ENCODE peak calls at places on chromosomes 5 and 9, in ten cellular contexts. G is mesenchymal stem cell; J is neural progenitor cell; Q is epithelial cell of prostate; C is fibroblast of the aortic adventitia; P is brain pericyte; N is HCEC 1CT; M is left cardiac atrium; Y is GM23338; X is activated T-cell treated with anti-CD3 and anti-CD28 coated beads, Interleukin-2, amount 50 U/mL, for 72 hours. Z is an unnamed sample.

GRCh38 chr5:141100243-141100805 is at the start of gene PCDHB3:
- DNase-seq in G (peak; percentile 38), J (no peak), Q (no peak), C (peak; percentile 15), P (no peak), N (no peak), M (peak; percentile 69), Y (peak; percentile 96), X (peak; percentile 58), Z (peak; percentile 24)

GRCh38 chr5:82387041-82387818 is 109.1 kb upstream of the RPS23 start:
- DNase-seq in G (peak; percentile 26), J (no peak), Q (no peak), C (peak; percentile 78), P (peak; percentile 57), N (no peak), M (peak; percentile 52), Y (no peak), X (no peak), Z (no peak)

GRCh38 chr5:65774346-65774745 is 52.3 kb downstream of the NLN start:
- DNase-seq in G (peak; percentile 78), J (no peak), Q (peak; percentile 67), C (peak; percentile 59), P (no peak), N (peak; percentile 61), M (no peak), Y (no peak), X (peak; percentile 6), Z (no peak)

GRCh38 chr5:79242242-79243039 is 6.5 kb downstream of the JMY start:
- DNase-seq in G (no peak), J (no peak), Q (no peak), C (no peak), P (no peak), N (no peak), M (no peak), Y (no peak), X (no peak), Z (no peak)

GRCh38 chr5:107894361-107894760 is 223.6 kb upstream of the EFNA5 start:
- DNase-seq in G (peak; percentile 11), J (no peak), Q (no peak), C (peak; percentile 33), P (no peak), N (peak; percentile 71), M (no peak), Y (no peak), X (no peak), Z (no peak)

GRCh38 chr5:177336112-177336511 is 15.4 kb downstream of the LMAN2 start:
- DNase-seq in G (peak; percentile 13), J (peak; percentile 25), Q (no peak), C (no peak), P (no peak), N (peak; percentile 9), M (no peak), Y (peak; percentile 49), X (peak; percentile 63), Z (no peak)

GRCh38 chr9:87075537-87075936 is 128.2 kb upstream of the GAS1 start:
- DNase-seq in G (no peak), J (no peak), Q (no peak), C (no peak), P (no peak), N (no peak), M (no peak), Y (peak; percentile 63), X (no peak), Z (no peak)

GRCh38 chr9:95570646-95571045 is 53.9 kb upstream of the PTCH1 start:
- DNase-seq in G (peak; percentile 15), J (no peak), Q (no peak), C (no peak), P (no peak), N (no peak), M (no peak), Y (peak; percentile 34), X (no peak), Z (no peak)

GRCh38 chr9:16318516-16319060 is 551.9 kb downstream of the BNC2 start:
- DNase-seq in G (no peak), J (no peak), Q (no peak), C (no peak), P (no peak), N (no peak), M (no peak), Y (no peak), X (no peak), Z (no peak)

GRCh38 chr9:136545966-136546696 is at the start of gene NOTCH1:
- DNase-seq in G (peak; percentile 95), J (peak; percentile 92), Q (peak; percentile 83), C (peak; percentile 84), P (no peak), N (peak; percentile 86), M (peak; percentile 95), Y (peak; percentile 87), X (peak; percentile 92), Z (peak; percentile 49)

GRCh38 chr5:6837519-6838110 is 124.4 kb downstream of the TENT4A start:
- DNase-seq in G (no peak), J (no peak), Q (no peak), C (no peak), P (no peak), N (no peak), M (no peak), Y (peak; percentile 57), X (peak; percentile 28), Z (peak; percentile 29)

GRCh38 chr9:103816146-103816545 is 278.0 kb upstream of the SMC2 start:
- DNase-seq in G (no peak), J (no peak), Q (no peak), C (no peak), P (no peak), N (no peak), M (no peak), Y (no peak), X (no peak), Z (no peak)

GRCh38 chr5:125277494-125278154 is 531.2 kb upstream of the ZNF608 start:
- DNase-seq in G (peak; percentile 67), J (no peak), Q (peak; percentile 73), C (peak; percentile 90), P (no peak), N (peak; percentile 91), M (no peak), Y (no peak), X (no peak), Z (no peak)

GRCh38 chr5:93653716-93654115 is 70.7 kb downstream of the NR2F1 start:
- DNase-seq in G (no peak), J (no peak), Q (no peak), C (no peak), P (no peak), N (no peak), M (no peak), Y (no peak), X (no peak), Z (no peak)

GRCh38 chr9:123368481-123369153 is 12.6 kb downstream of the CRB2 start:
- DNase-seq in G (no peak), J (no peak), Q (no peak), C (no peak), P (no peak), N (no peak), M (no peak), Y (no peak), X (no peak), Z (no peak)

GRCh38 chr5:119036101-119036762 is 34.7 kb upstream of the DMXL1 start:
- DNase-seq in G (peak; percentile 71), J (no peak), Q (peak; percentile 60), C (peak; percentile 67), P (no peak), N (peak; percentile 87), M (no peak), Y (no peak), X (no peak), Z (no peak)

GRCh38 chr9:94804917-94805544 is 78.5 kb downstream of the AOPEP start:
- DNase-seq in G (no peak), J (no peak), Q (no peak), C (no peak), P (no peak), N (peak; percentile 5), M (no peak), Y (no peak), X (no peak), Z (no peak)

GRCh38 chr9:113675475-113675941 is 200.6 kb upstream of the ZNF618 start:
- DNase-seq in G (peak; percentile 99), J (no peak), Q (no peak), C (peak; percentile 99), P (no peak), N (peak; percentile 99), M (peak; percentile 83), Y (no peak), X (no peak), Z (no peak)

GRCh38 chr5:150208187-150209015 is 18.5 kb downstream of the SLC6A7 start:
- DNase-seq in G (peak; percentile 79), J (peak; percentile 28), Q (peak; percentile 6), C (peak; percentile 36), P (no peak), N (peak; percentile 90), M (no peak), Y (peak; percentile 22), X (no peak), Z (no peak)

GRCh38 chr9:99400184-99400731 is 178.2 kb downstream of the SEC61B start:
- DNase-seq in G (peak; percentile 77), J (peak; percentile 5), Q (no peak), C (no peak), P (no peak), N (no peak), M (peak; percentile 33), Y (peak; percentile 25), X (no peak), Z (no peak)

GRCh38 chr5:68379275-68380026 is 163.9 kb downstream of the PIK3R1 start:
- DNase-seq in G (no peak), J (no peak), Q (no peak), C (peak; percentile 76), P (no peak), N (no peak), M (no peak), Y (no peak), X (no peak), Z (no peak)

GRCh38 chr9:69326261-69326660 is 1.2 kb downstream of the ENTREP1 start:
- DNase-seq in G (no peak), J (peak; percentile 9), Q (no peak), C (no peak), P (no peak), N (no peak), M (no peak), Y (peak; percentile 34), X (no peak), Z (no peak)

GRCh38 chr9:79360387-79361347 is 211.1 kb upstream of the TLE4 start:
- DNase-seq in G (peak; percentile 4), J (no peak), Q (no peak), C (peak; percentile 3), P (no peak), N (peak; percentile 51), M (no peak), Y (peak; percentile 72), X (no peak), Z (peak; percentile 36)

GRCh38 chr5:43422143-43422542 is 10.0 kb upstream of the CCL28 start:
- DNase-seq in G (peak; percentile 26), J (no peak), Q (peak; percentile 62), C (peak; percentile 81), P (no peak), N (peak; percentile 4), M (no peak), Y (no peak), X (no peak), Z (no peak)

GRCh38 chr9:100577776-100578448 is at the start of gene CAVIN4:
- DNase-seq in G (no peak), J (no peak), Q (no peak), C (peak; percentile 89), P (no peak), N (peak; percentile 28), M (no peak), Y (no peak), X (no peak), Z (no peak)

GRCh38 chr9:18472915-18473314 is 1.0 kb upstream of the ADAMTSL1 start:
- DNase-seq in G (no peak), J (no peak), Q (no peak), C (peak; percentile 76), P (no peak), N (no peak), M (peak; percentile 42), Y (no peak), X (no peak), Z (no peak)

GRCh38 chr5:176794509-176794908 is 15.8 kb upstream of the UNC5A start:
- DNase-seq in G (no peak), J (no peak), Q (no peak), C (no peak), P (no peak), N (no peak), M (no peak), Y (no peak), X (no peak), Z (no peak)

GRCh38 chr9:87868175-87868574 is 14.5 kb upstream of the SPATA31E1 start:
- DNase-seq in G (no peak), J (no peak), Q (no peak), C (no peak), P (no peak), N (no peak), M (no peak), Y (no peak), X (no peak), Z (no peak)